ENCODE peak calls at places on chromosomes 16 and 17, in nine cellular contexts. P is body of pancreas, I is uterus, V is stomach, E is ovary, F is sigmoid colon, G is tibial nerve, C is adrenal gland, W is A549. R is an unnamed sample.

GRCh38 chr16:22147853-22148252 is 14.5 kb upstream of the SDR42E2 start:
- DNase-seq in E (no peak), P (no peak), C (no peak), W (no peak), F (no peak), G (no peak), V (no peak), I (no peak), R (no peak)

GRCh38 chr17:57442914-57443571 is 186.7 kb downstream of the MSI2 start:
- DNase-seq in P (no peak), I (no peak), E (peak), V (peak), W (no peak), G (no peak), C (peak), F (no peak), R (peak)

GRCh38 chr17:3647769-3648540 is 11.4 kb downstream of the CTNS start:
- DNase-seq in F (no peak), E (no peak), V (peak), P (peak), W (peak), I (no peak), C (peak), G (no peak), R (no peak)

GRCh38 chr17:10265100-10265810 is 66.8 kb upstream of the GAS7 start:
- DNase-seq in V (no peak), P (no peak), C (no peak), F (no peak), I (no peak), G (no peak), W (no peak), E (no peak), R (no peak)

GRCh38 chr17:79577485-79578187 is 33.2 kb downstream of the RBFOX3 start:
- DNase-seq in C (no peak), W (no peak), V (no peak), G (no peak), P (no peak), E (no peak), F (no peak), I (no peak), R (no peak)

GRCh38 chr17:64599827-64600226 is 62.3 kb downstream of the SMURF2 start:
- DNase-seq in F (no peak), W (no peak), E (no peak), P (no peak), V (no peak), C (no peak), I (no peak), G (no peak), R (no peak)

GRCh38 chr16:80231888-80232287 is 308.9 kb upstream of the DYNLRB2 start:
- DNase-seq in I (no peak), W (no peak), V (no peak), C (no peak), G (no peak), E (no peak), P (peak), F (no peak), R (no peak)

GRCh38 chr17:64358261-64358788 is 32.3 kb downstream of the PECAM1 start:
- DNase-seq in W (no peak), G (no peak), I (no peak), E (no peak), P (no peak), C (no peak), V (no peak), F (peak), R (no peak)

GRCh38 chr17:46950997-46951621 is 27.9 kb downstream of the RPRML start:
- DNase-seq in E (no peak), G (no peak), V (no peak), I (no peak), W (no peak), P (no peak), C (no peak), F (no peak), R (peak)

GRCh38 chr17:49012893-49013255 is 15.7 kb downstream of the IGF2BP1 start:
- DNase-seq in C (no peak), G (no peak), P (no peak), E (no peak), V (no peak), I (no peak), W (no peak), F (no peak), R (no peak)

GRCh38 chr17:32876414-32877163 is at the start of gene MYO1D:
- DNase-seq in W (peak), P (peak), G (no peak), I (peak), V (peak), E (peak), C (peak), F (peak), R (peak)

GRCh38 chr17:75077490-75078096 is 10.2 kb upstream of the SLC16A5 start:
- DNase-seq in E (peak), G (no peak), F (peak), W (no peak), C (peak), P (peak), V (peak), I (peak), R (no peak)

GRCh38 chr16:64051826-64052225 is 1070.0 kb downstream of the CDH11 start:
- DNase-seq in C (no peak), P (no peak), W (no peak), I (no peak), E (no peak), V (no peak), G (no peak), F (no peak), R (no peak)

GRCh38 chr17:78665952-78666920 is 89.0 kb upstream of the DNAH17 start:
- DNase-seq in V (no peak), F (no peak), P (peak), I (peak), C (no peak), E (no peak), W (no peak), G (no peak), R (no peak)

GRCh38 chr16:75750516-75750915 is 24.2 kb upstream of the CPHXL start:
- DNase-seq in F (no peak), P (peak), I (no peak), C (no peak), G (no peak), E (no peak), W (no peak), V (no peak), R (no peak)

GRCh38 chr16:56193951-56194726 is 2.9 kb downstream of the GNAO1 start:
- DNase-seq in V (peak), W (peak), I (peak), F (peak), P (peak), G (peak), C (peak), E (peak), R (peak)

GRCh38 chr17:62681939-62682381 is 54.5 kb downstream of the MRC2 start:
- DNase-seq in P (no peak), V (no peak), G (no peak), I (no peak), E (no peak), C (no peak), W (no peak), F (peak), R (no peak)

GRCh38 chr16:50810241-50810965 is 68.5 kb downstream of the CYLD start:
- DNase-seq in W (no peak), F (no peak), P (no peak), I (no peak), V (no peak), E (no peak), G (no peak), C (no peak), R (no peak)

GRCh38 chr17:40021471-40021961 is 6.3 kb downstream of the CSF3 start:
- DNase-seq in P (no peak), F (no peak), C (peak), W (peak), I (peak), V (no peak), E (no peak), G (no peak), R (no peak)

GRCh38 chr16:53689636-53690035 is 14.0 kb downstream of the RPGRIP1L start:
- DNase-seq in I (no peak), G (no peak), E (no peak), F (no peak), C (no peak), V (no peak), P (no peak), W (no peak), R (no peak)

GRCh38 chr16:52271088-52271487 is 275.9 kb downstream of the TOX3 start:
- DNase-seq in I (no peak), E (no peak), P (no peak), V (no peak), G (no peak), C (no peak), W (no peak), F (no peak), R (no peak)

GRCh38 chr16:67030221-67030962 is 1.4 kb downstream of the CBFB start:
- DNase-seq in W (no peak), P (no peak), F (peak), G (no peak), E (no peak), C (no peak), V (no peak), I (no peak), R (no peak)

GRCh38 chr17:17124341-17124740 is 81.8 kb downstream of the PLD6 start:
- DNase-seq in E (no peak), P (no peak), F (no peak), W (no peak), I (no peak), G (no peak), V (no peak), C (no peak), R (no peak)
- TF ChIP-seq POLR2A in E (no peak), P (no peak), F (no peak), W (no peak), I (no peak), G (no peak), V (no peak), C (no peak), R (no peak)

GRCh38 chr16:35148748-35149147 is 1689.3 kb downstream of the TP53TG3F start:
- DNase-seq in V (no peak), G (no peak), P (no peak), W (no peak), E (no peak), I (no peak), C (no peak), F (no peak), R (no peak)

GRCh38 chr16:35146723-35147458 is 1687.5 kb downstream of the TP53TG3F start:
- DNase-seq in G (no peak), E (no peak), I (no peak), C (no peak), V (no peak), F (no peak), W (no peak), P (no peak), R (peak)

GRCh38 chr16:35147556-35148504 is 1688.4 kb downstream of the TP53TG3F start:
- DNase-seq in F (no peak), P (no peak), C (no peak), W (no peak), V (no peak), I (no peak), E (no peak), G (no peak), R (peak)

GRCh38 chr16:35144212-35144932 is 1685.0 kb downstream of the TP53TG3F start:
- DNase-seq in V (no peak), I (no peak), E (no peak), C (no peak), W (no peak), G (no peak), P (no peak), F (no peak), R (no peak)

GRCh38 chr16:35146031-35146710 is 1686.8 kb downstream of the TP53TG3F start:
- DNase-seq in P (no peak), W (no peak), F (no peak), I (no peak), G (no peak), C (no peak), E (no peak), V (no peak), R (peak)
- H3K4me3 ChIP-seq in P (no peak), W (no peak), F (no peak), I (no peak), G (no peak), C (no peak), E (no peak), V (no peak), R (no peak)

GRCh38 chr16:89738072-89738377 is 16.7 kb downstream of the ZNF276 start:
- DNase-seq in G (no peak), P (no peak), C (no peak), F (no peak), W (no peak), V (no peak), E (no peak), I (no peak), R (no peak)
- TF ChIP-seq POLR2A in G (no peak), P (no peak), C (no peak), F (no peak), W (no peak), V (no peak), E (no peak), I (no peak), R (no peak)

GRCh38 chr16:87490091-87490798 is 2.6 kb downstream of the ZCCHC14 start:
- DNase-seq in I (no peak), E (no peak), V (no peak), P (no peak), C (no peak), F (no peak), W (no peak), G (no peak), R (no peak)

GRCh38 chr16:87486282-87486681 is 6.5 kb downstream of the ZCCHC14 start:
- DNase-seq in V (no peak), E (no peak), W (no peak), G (no peak), C (no peak), F (no peak), I (no peak), P (no peak), R (no peak)

GRCh38 chr16:87492241-87492635 is 586 bp downstream of the ZCCHC14 start:
- DNase-seq in I (no peak), E (no peak), G (no peak), W (no peak), P (no peak), C (no peak), F (no peak), V (no peak), R (no peak)

GRCh38 chr16:87487361-87487924 is 5.4 kb downstream of the ZCCHC14 start:
- DNase-seq in V (peak), C (no peak), P (peak), F (no peak), I (no peak), G (peak), E (peak), W (no peak), R (peak)

GRCh38 chr16:87489434-87490045 is 3.3 kb downstream of the ZCCHC14 start:
- DNase-seq in V (no peak), C (no peak), P (no peak), F (no peak), I (no peak), G (no peak), E (no peak), W (no peak), R (no peak)
- H3K4me3 ChIP-seq in V (peak), C (peak), P (no peak), F (peak), I (no peak), G (no peak), E (no peak), W (no peak), R (no peak)

R was measured in lower leg skin.